ENCODE peak calls at places on chromosome 15, in four cellular contexts. H is mammary epithelial cell, V is lower lobe of right lung, Z is fibroblast of lung. X is an unnamed sample.
A peak's percentile ranks its signal among the peaks of the same experiment; 100 is the strongest.

GRCh38 chr15:79364571-79365240 is 53.8 kb downstream of the TMED3 start:
- DNase-seq in Z (no peak), V (no peak), H (no peak), X (no peak)

GRCh38 chr15:75067123-75067854 is 43.9 kb downstream of the PPCDC start:
- DNase-seq in Z (peak; percentile 35), V (no peak), H (peak; percentile 90), X (peak; percentile 81)

GRCh38 chr15:31501536-31502157 is 175.0 kb downstream of the KLF13 start:
- DNase-seq in Z (no peak), V (no peak), H (no peak), X (no peak)

GRCh38 chr15:42367041-42367440 is 7.7 kb downstream of the CAPN3 start:
- DNase-seq in V (peak; percentile 70), H (no peak), Z (no peak), X (no peak)

GRCh38 chr15:31461911-31462480 is 135.4 kb downstream of the KLF13 start:
- DNase-seq in H (no peak), Z (no peak), V (no peak), X (no peak)

GRCh38 chr15:101426761-101427333 is 62.7 kb downstream of the PCSK6 start:
- DNase-seq in V (no peak), Z (no peak), H (no peak), X (no peak)

GRCh38 chr15:89346516-89346915 is 11.9 kb upstream of the POLG start:
- DNase-seq in V (no peak), H (no peak), Z (no peak), X (no peak)

GRCh38 chr15:66498501-66499386 is 1.2 kb upstream of the SNAPC5 start:
- DNase-seq in V (no peak), Z (peak; percentile 70), H (no peak), X (no peak)

GRCh38 chr15:100385300-100385699 is 43.5 kb upstream of the ADAMTS17 start:
- DNase-seq in Z (no peak), V (no peak), H (no peak), X (no peak)

GRCh38 chr15:92079047-92079446 is 225.5 kb downstream of the SLCO3A1 start:
- DNase-seq in V (no peak), H (no peak), Z (peak; percentile 6), X (no peak)

GRCh38 chr15:34892963-34893591 is 76.5 kb downstream of the AQR start:
- DNase-seq in H (no peak), Z (no peak), V (no peak), X (no peak)

GRCh38 chr15:74443100-74443909 is 9.5 kb upstream of the SEMA7A start:
- DNase-seq in Z (no peak), H (no peak), V (no peak), X (no peak)

GRCh38 chr15:77702211-77702957 is 69.7 kb upstream of the LINGO1 start:
- DNase-seq in Z (peak; percentile 2), V (no peak), H (peak; percentile 21), X (peak; percentile 5)

GRCh38 chr15:48897144-48897814 is 19.3 kb downstream of the EID1 start:
- DNase-seq in Z (peak; percentile 87), H (peak; percentile 80), V (no peak), X (peak; percentile 37)

GRCh38 chr15:73034213-73034612 is 18.1 kb upstream of the NEO1 start:
- DNase-seq in V (no peak), H (no peak), Z (no peak), X (no peak)

GRCh38 chr15:67174864-67175573 is 79.4 kb downstream of the AAGAB start:
- DNase-seq in H (peak; percentile 99), V (no peak), Z (no peak), X (no peak)

GRCh38 chr15:60115579-60116415 is 111.7 kb downstream of the FOXB1 start:
- DNase-seq in Z (peak; percentile 78), V (no peak), H (peak; percentile 36), X (no peak)

GRCh38 chr15:31503256-31503655 is 176.6 kb downstream of the KLF13 start:
- DNase-seq in V (no peak), Z (no peak), H (no peak), X (no peak)

GRCh38 chr15:100788731-100789105 is 90.9 kb upstream of the ALDH1A3 start:
- DNase-seq in H (no peak), Z (no peak), V (no peak), X (no peak)

GRCh38 chr15:78715930-78716329 is 74.9 kb upstream of the CHRNB4 start:
- DNase-seq in V (no peak), Z (peak; percentile 72), H (peak; percentile 94), X (peak; percentile 89)

GRCh38 chr15:74291101-74292071 is 55.3 kb downstream of the CCDC33 start:
- DNase-seq in V (peak; percentile 76), H (peak; percentile 50), Z (peak; percentile 64), X (peak; percentile 85)

GRCh38 chr15:74432968-74433591 is 678 bp downstream of the SEMA7A start:
- DNase-seq in H (no peak), Z (no peak), V (no peak), X (no peak)

GRCh38 chr15:90264649-90265048 is 823 bp upstream of the NGRN start:
- DNase-seq in H (peak; percentile 26), V (no peak), Z (no peak), X (no peak)

GRCh38 chr15:31265871-31266711 is 60.5 kb upstream of the KLF13 start:
- DNase-seq in H (no peak), V (peak; percentile 72), Z (peak; percentile 38), X (no peak)

GRCh38 chr15:68277131-68277604 is 377 bp upstream of the FEM1B start:
- DNase-seq in Z (peak; percentile 73), H (no peak), V (peak; percentile 53), X (no peak)

GRCh38 chr15:52208306-52208946 is 17.2 kb upstream of the GNB5 start:
- DNase-seq in V (peak; percentile 58), H (peak; percentile 62), Z (peak; percentile 68), X (peak; percentile 75)

GRCh38 chr15:81176291-81176893 is 20.3 kb upstream of the IL16 start:
- DNase-seq in Z (no peak), V (no peak), H (no peak), X (no peak)

GRCh38 chr15:66253643-66254363 is at the start of gene MEGF11:
- DNase-seq in Z (peak; percentile 47), H (peak; percentile 28), V (no peak), X (no peak)

GRCh38 chr15:30859091-30859874 is 44.4 kb upstream of the FAN1 start:
- DNase-seq in H (no peak), V (no peak), Z (peak; percentile 43), X (peak; percentile 65)

GRCh38 chr15:58473720-58474119 is 41.9 kb downstream of the LIPC start:
- DNase-seq in Z (peak; percentile 25), H (peak; percentile 93), V (no peak), X (peak; percentile 72)

GRCh38 chr15:78855746-78856145 is 16.9 kb upstream of the MORF4L1 start:
- DNase-seq in Z (no peak), H (peak; percentile 39), V (no peak), X (no peak)

GRCh38 chr15:69337133-69337532 is 38.4 kb downstream of the PAQR5 start:
- DNase-seq in V (no peak), H (no peak), Z (peak; percentile 43), X (no peak)

GRCh38 chr15:60301024-60301423 is 96.8 kb downstream of the ANXA2 start:
- DNase-seq in V (no peak), Z (no peak), H (no peak), X (no peak)

DNA sequence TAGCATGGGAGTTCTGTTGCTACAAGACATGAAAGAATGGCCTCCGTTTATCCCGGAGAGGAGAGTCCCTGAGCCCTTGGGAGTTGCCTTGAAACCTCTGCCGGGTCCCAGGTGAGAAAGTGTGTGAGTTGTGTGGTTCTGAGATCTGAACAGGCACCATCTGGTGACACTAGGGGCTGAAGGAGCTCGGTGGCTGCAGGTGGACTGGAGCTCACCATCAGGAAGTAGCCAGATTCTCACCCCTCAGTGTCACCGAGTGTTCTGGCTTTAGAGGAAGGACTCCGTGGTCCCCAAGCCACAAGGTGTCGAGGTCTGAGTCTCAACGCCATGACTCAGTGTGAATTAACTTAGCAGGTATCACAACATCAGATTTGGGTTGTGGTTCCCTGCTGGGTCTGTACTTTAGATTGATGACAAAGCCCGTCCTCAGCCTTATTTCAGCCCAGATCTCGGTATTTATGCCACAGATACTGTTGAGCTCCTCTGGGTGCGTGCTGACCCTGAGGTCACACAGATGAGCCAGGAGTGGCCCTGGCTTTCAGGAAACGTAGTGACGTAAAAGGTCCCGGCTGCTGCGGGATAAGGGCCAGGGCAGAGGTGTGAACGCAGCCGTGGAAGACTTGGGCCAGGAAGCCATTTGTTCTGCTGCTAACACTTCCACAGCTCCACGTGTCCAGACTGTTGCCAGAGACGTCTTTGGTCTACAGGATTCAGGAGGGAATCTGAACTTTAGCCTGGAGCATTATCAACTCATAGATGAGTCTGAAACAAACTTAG is 54.4 kb downstream of the PGPEP1L start:
- DNase-seq in H (no peak), Z (peak; percentile 76), V (no peak), X (no peak)
- H3K36me3 ChIP-seq in H (peaks cover 9% of the 10 kb centered on the region), Z (peaks cover 16% of the 10 kb centered on the region), V (peaks cover 61% of the 10 kb centered on the region), X (peaks cover 29% of the 10 kb centered on the region)

GRCh38 chr15:63050737-63051700 is 8.5 kb downstream of the TPM1 start:
- DNase-seq in V (no peak), Z (peak; percentile 97), H (no peak), X (peak; percentile 28)

GRCh38 chr15:63048986-63049665 is 6.6 kb downstream of the TPM1 start:
- DNase-seq in V (peak; percentile 70), Z (peak; percentile 68), H (peak; percentile 64), X (no peak)

GRCh38 chr15:63051701-63052066 is 9.1 kb downstream of the TPM1 start:
- DNase-seq in V (no peak), Z (no peak), H (no peak), X (no peak)

GRCh38 chr15:63048115-63048985 is 5.8 kb downstream of the TPM1 start:
- DNase-seq in V (peak; percentile 96), H (peak; percentile 89), Z (peak; percentile 94), X (peak; percentile 81)

GRCh38 chr15:63049747-63050439 is 7.3 kb downstream of the TPM1 start:
- DNase-seq in Z (no peak), V (no peak), H (no peak), X (no peak)
- TF ChIP-seq CTCF in Z (no peak), V (no peak), H (no peak), X (no peak)

GRCh38 chr15:56744701-56745683 is 11.7 kb upstream of the ZNF280D start:
- DNase-seq in H (no peak), Z (no peak), V (no peak), X (no peak)
- H3K27ac ChIP-seq in H (no peak overlapping the region), Z (no peak overlapping the region), V (no peak overlapping the region), X (no peak overlapping the region)

GRCh38 chr15:45594322-45594721 is 7.1 kb downstream of the BLOC1S6 start:
- DNase-seq in V (no peak), H (no peak), Z (no peak), X (no peak)

GRCh38 chr15:45589296-45589695 is 2.1 kb downstream of the BLOC1S6 start:
- DNase-seq in Z (no peak), V (no peak), H (no peak), X (no peak)

GRCh38 chr15:45594835-45595530 is 7.8 kb downstream of the BLOC1S6 start:
- DNase-seq in V (no peak), Z (no peak), H (peak; percentile 13), X (no peak)
- H3K36me3 ChIP-seq in V (peaks cover 35% of the 10 kb centered on the region), Z (peaks cover 1% of the 10 kb centered on the region), H (no peaks in the 10 kb centered on the region), X (peaks cover 12% of the 10 kb centered on the region)

X was measured in brain microvascular endothelial cell.